ENCODE peak calls at places on chromosome 20, in ten cellular contexts. One of them, this sample, is unnamed. For H3K4me1, the result is how much of the 10 kb centered on the place peaks cover.

GRCh38 chr20:40689100-40689942 is at the start of gene MAFB:
- DNase-seq in ovary: peak
- DNase-seq in GM23338: peak
- DNase-seq in PC-3: peak
- DNase-seq in foreskin keratinocyte: peak
- DNase-seq in aorta: peak
- DNase-seq in body of pancreas: peak
- DNase-seq in psoas muscle: peak
- DNase-seq in GM23248: peak
- DNase-seq in pancreas: peak
- DNase-seq in this sample: peak

GRCh38 chr20:62707981-62708521 is 585 bp upstream of the NTSR1 start:
- DNase-seq in psoas muscle: peak
- DNase-seq in foreskin keratinocyte: no peak
- DNase-seq in pancreas: no peak
- DNase-seq in ovary: no peak
- DNase-seq in aorta: no peak
- DNase-seq in GM23248: no peak
- DNase-seq in body of pancreas: no peak
- DNase-seq in GM23338: peak
- DNase-seq in PC-3: peak
- DNase-seq in this sample: peak

GRCh38 chr20:17843246-17844132 is 125.1 kb downstream of the SNX5 start:
- DNase-seq in psoas muscle: peak
- DNase-seq in aorta: peak
- DNase-seq in PC-3: peak
- DNase-seq in body of pancreas: peak
- DNase-seq in GM23248: peak
- DNase-seq in pancreas: no peak
- DNase-seq in foreskin keratinocyte: no peak
- DNase-seq in GM23338: no peak
- DNase-seq in ovary: peak
- DNase-seq in this sample: no peak

GRCh38 chr20:51639206-51639832 is 96.8 kb upstream of the NFATC2 start:
- DNase-seq in body of pancreas: peak
- DNase-seq in GM23338: peak
- DNase-seq in PC-3: peak
- DNase-seq in ovary: peak
- DNase-seq in GM23248: peak
- DNase-seq in psoas muscle: peak
- DNase-seq in foreskin keratinocyte: no peak
- DNase-seq in aorta: peak
- DNase-seq in pancreas: peak
- DNase-seq in this sample: peak

GRCh38 chr20:1265226-1265915 is 723 bp upstream of the SNPH start:
- DNase-seq in aorta: no peak
- DNase-seq in GM23338: no peak
- DNase-seq in GM23248: peak
- DNase-seq in psoas muscle: no peak
- DNase-seq in pancreas: no peak
- DNase-seq in body of pancreas: no peak
- DNase-seq in foreskin keratinocyte: peak
- DNase-seq in ovary: no peak
- DNase-seq in PC-3: no peak
- DNase-seq in this sample: no peak

GRCh38 chr20:51428451-51429143 is 113.9 kb downstream of the NFATC2 start:
- DNase-seq in GM23248: peak
- DNase-seq in ovary: peak
- DNase-seq in aorta: peak
- DNase-seq in psoas muscle: peak
- DNase-seq in PC-3: no peak
- DNase-seq in pancreas: peak
- DNase-seq in body of pancreas: peak
- DNase-seq in foreskin keratinocyte: no peak
- DNase-seq in GM23338: peak
- DNase-seq in this sample: no peak

GRCh38 chr20:58839991-58840747 is 10.5 kb downstream of the GNAS-AS1 start:
- DNase-seq in PC-3: no peak
- DNase-seq in pancreas: no peak
- DNase-seq in aorta: no peak
- DNase-seq in body of pancreas: no peak
- DNase-seq in foreskin keratinocyte: no peak
- DNase-seq in ovary: no peak
- DNase-seq in GM23338: peak
- DNase-seq in psoas muscle: no peak
- DNase-seq in GM23248: no peak
- DNase-seq in this sample: no peak

GRCh38 chr20:44433751-44434538 is 41.7 kb upstream of the TTPAL start:
- DNase-seq in ovary: peak
- DNase-seq in aorta: peak
- DNase-seq in body of pancreas: peak
- DNase-seq in foreskin keratinocyte: no peak
- DNase-seq in GM23338: no peak
- DNase-seq in psoas muscle: no peak
- DNase-seq in pancreas: no peak
- DNase-seq in PC-3: no peak
- DNase-seq in GM23248: no peak
- DNase-seq in this sample: no peak

GRCh38 chr20:56573989-56574388 is 40.9 kb downstream of the FAM209B start:
- DNase-seq in body of pancreas: no peak
- DNase-seq in PC-3: no peak
- DNase-seq in pancreas: no peak
- DNase-seq in psoas muscle: no peak
- DNase-seq in foreskin keratinocyte: no peak
- DNase-seq in ovary: no peak
- DNase-seq in GM23248: no peak
- DNase-seq in GM23338: no peak
- DNase-seq in aorta: peak
- DNase-seq in this sample: no peak

GRCh38 chr20:13356087-13356486 is 135.0 kb downstream of the ISM1 start:
- DNase-seq in psoas muscle: no peak
- DNase-seq in aorta: no peak
- DNase-seq in ovary: no peak
- DNase-seq in GM23248: no peak
- DNase-seq in PC-3: no peak
- DNase-seq in GM23338: no peak
- DNase-seq in pancreas: no peak
- DNase-seq in body of pancreas: no peak
- DNase-seq in foreskin keratinocyte: no peak
- DNase-seq in this sample: no peak

GRCh38 chr20:55353206-55353605 is 652.1 kb downstream of the CBLN4 start:
- DNase-seq in PC-3: peak
- DNase-seq in ovary: no peak
- DNase-seq in psoas muscle: no peak
- DNase-seq in pancreas: no peak
- DNase-seq in GM23248: no peak
- DNase-seq in body of pancreas: no peak
- DNase-seq in foreskin keratinocyte: no peak
- DNase-seq in aorta: no peak
- DNase-seq in GM23338: no peak
- DNase-seq in this sample: no peak

GRCh38 chr20:42887281-42887680 is 302.4 kb downstream of the PTPRT start:
- DNase-seq in pancreas: no peak
- DNase-seq in aorta: no peak
- DNase-seq in body of pancreas: no peak
- DNase-seq in GM23248: no peak
- DNase-seq in foreskin keratinocyte: no peak
- DNase-seq in psoas muscle: no peak
- DNase-seq in PC-3: no peak
- DNase-seq in GM23338: no peak
- DNase-seq in ovary: no peak
- DNase-seq in this sample: no peak

DNA sequence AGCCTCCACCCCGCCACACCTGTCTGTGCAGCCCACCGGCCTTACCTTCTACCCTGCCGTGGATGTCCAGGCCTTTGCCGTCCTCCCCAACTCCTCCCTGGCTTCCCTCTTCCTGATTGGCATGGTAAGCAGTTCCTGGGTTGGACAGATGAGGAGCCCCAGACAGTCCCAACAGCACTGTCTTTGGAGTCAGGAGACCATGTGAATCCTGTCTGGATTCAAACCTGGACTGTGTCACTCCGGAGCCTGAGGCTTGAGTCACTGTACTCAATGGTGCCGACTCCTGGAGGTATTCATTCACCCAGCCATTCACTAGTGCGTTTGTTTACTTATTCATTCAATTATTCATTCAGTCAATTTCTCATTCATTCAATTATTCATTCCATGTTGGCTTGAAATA is 20.0 kb upstream of the LBP start:
- DNase-seq in pancreas: no peak
- DNase-seq in psoas muscle: no peak
- DNase-seq in body of pancreas: no peak
- DNase-seq in PC-3: peak
- DNase-seq in ovary: no peak
- DNase-seq in aorta: no peak
- DNase-seq in GM23248: no peak
- DNase-seq in foreskin keratinocyte: no peak
- DNase-seq in GM23338: no peak
- DNase-seq in this sample: no peak
- H3K4me1 ChIP-seq in pancreas: under half
- H3K4me1 ChIP-seq in psoas muscle: under half
- H3K4me1 ChIP-seq in body of pancreas: under half
- H3K4me1 ChIP-seq in PC-3: under half
- H3K4me1 ChIP-seq in ovary: under half
- H3K4me1 ChIP-seq in aorta: under half
- H3K4me1 ChIP-seq in GM23248: under half
- H3K4me1 ChIP-seq in foreskin keratinocyte: under half
- H3K4me1 ChIP-seq in GM23338: under half
- H3K4me1 ChIP-seq in this sample: under half

GRCh38 chr20:38893485-38894090 is 32.6 kb upstream of the FAM83D start:
- DNase-seq in PC-3: peak
- DNase-seq in GM23338: peak
- DNase-seq in aorta: peak
- DNase-seq in body of pancreas: peak
- DNase-seq in foreskin keratinocyte: no peak
- DNase-seq in pancreas: no peak
- DNase-seq in psoas muscle: peak
- DNase-seq in ovary: peak
- DNase-seq in GM23248: peak
- DNase-seq in this sample: peak
- H3K27ac ChIP-seq in PC-3: no peak
- H3K27ac ChIP-seq in GM23338: no peak
- H3K27ac ChIP-seq in aorta: no peak
- H3K27ac ChIP-seq in body of pancreas: no peak
- H3K27ac ChIP-seq in foreskin keratinocyte: no peak
- H3K27ac ChIP-seq in pancreas: no peak
- H3K27ac ChIP-seq in psoas muscle: no peak
- H3K27ac ChIP-seq in ovary: no peak
- H3K27ac ChIP-seq in GM23248: no peak
- H3K27ac ChIP-seq in this sample: no peak

DNA sequence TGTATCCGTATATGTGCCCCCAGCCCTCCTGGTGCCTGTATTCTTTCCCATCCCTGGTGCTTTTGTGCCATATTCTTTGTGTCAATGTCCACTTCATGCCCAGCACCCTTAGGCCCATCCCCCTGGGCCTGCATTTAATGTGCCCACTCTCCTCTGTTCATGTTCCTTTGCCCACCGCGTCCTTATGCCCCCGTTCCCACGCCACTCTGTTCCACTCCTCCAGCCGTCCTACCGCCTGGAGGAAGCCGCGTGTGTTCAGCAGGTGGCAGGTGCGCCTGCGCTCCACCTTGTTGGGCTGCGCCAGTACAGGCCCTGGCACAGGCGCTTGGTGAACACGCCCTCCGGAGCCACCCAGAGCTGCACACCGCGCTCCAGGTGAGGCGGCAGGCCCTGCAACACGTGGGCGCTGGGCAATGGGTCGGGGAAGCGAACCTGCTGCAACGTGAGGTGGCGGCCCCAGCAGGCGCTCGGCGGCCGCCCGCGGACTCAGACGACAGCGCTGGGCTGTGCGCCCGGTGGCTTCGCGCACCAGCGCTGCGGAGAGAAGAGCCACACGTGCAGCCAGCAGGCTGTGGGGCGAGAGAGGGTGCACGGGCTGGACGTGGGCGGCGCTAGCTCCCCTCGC is 4.0 kb upstream of the FOXS1 start:
- DNase-seq in GM23248: no peak
- DNase-seq in body of pancreas: peak
- DNase-seq in aorta: no peak
- DNase-seq in foreskin keratinocyte: no peak
- DNase-seq in ovary: no peak
- DNase-seq in psoas muscle: no peak
- DNase-seq in GM23338: peak
- DNase-seq in PC-3: peak
- DNase-seq in pancreas: peak
- DNase-seq in this sample: no peak
- H3K4me1 ChIP-seq in GM23248: under half
- H3K4me1 ChIP-seq in body of pancreas: under half
- H3K4me1 ChIP-seq in aorta: under half
- H3K4me1 ChIP-seq in foreskin keratinocyte: under half
- H3K4me1 ChIP-seq in ovary: under half
- H3K4me1 ChIP-seq in psoas muscle: under half
- H3K4me1 ChIP-seq in GM23338: under half
- H3K4me1 ChIP-seq in PC-3: under half
- H3K4me1 ChIP-seq in pancreas: under half
- H3K4me1 ChIP-seq in this sample: under half

GRCh38 chr20:48819813-48820648 is 7.8 kb downstream of the PREX1 start:
- DNase-seq in body of pancreas: no peak
- DNase-seq in PC-3: no peak
- DNase-seq in foreskin keratinocyte: no peak
- DNase-seq in pancreas: no peak
- DNase-seq in GM23248: no peak
- DNase-seq in GM23338: peak
- DNase-seq in psoas muscle: no peak
- DNase-seq in aorta: peak
- DNase-seq in ovary: no peak
- DNase-seq in this sample: no peak

GRCh38 chr20:48819089-48819488 is 8.7 kb downstream of the PREX1 start:
- DNase-seq in body of pancreas: no peak
- DNase-seq in GM23338: no peak
- DNase-seq in ovary: no peak
- DNase-seq in GM23248: no peak
- DNase-seq in pancreas: no peak
- DNase-seq in psoas muscle: no peak
- DNase-seq in foreskin keratinocyte: no peak
- DNase-seq in PC-3: no peak
- DNase-seq in aorta: peak
- DNase-seq in this sample: no peak

GRCh38 chr20:48821261-48821910 is 6.4 kb downstream of the PREX1 start:
- DNase-seq in pancreas: no peak
- DNase-seq in foreskin keratinocyte: no peak
- DNase-seq in GM23248: no peak
- DNase-seq in PC-3: peak
- DNase-seq in psoas muscle: no peak
- DNase-seq in ovary: no peak
- DNase-seq in aorta: peak
- DNase-seq in GM23338: no peak
- DNase-seq in body of pancreas: no peak
- DNase-seq in this sample: no peak

GRCh38 chr20:48822178-48822577 is 5.6 kb downstream of the PREX1 start:
- DNase-seq in pancreas: no peak
- DNase-seq in PC-3: no peak
- DNase-seq in GM23338: no peak
- DNase-seq in GM23248: no peak
- DNase-seq in aorta: peak
- DNase-seq in psoas muscle: no peak
- DNase-seq in ovary: no peak
- DNase-seq in foreskin keratinocyte: no peak
- DNase-seq in body of pancreas: no peak
- DNase-seq in this sample: no peak

DNA sequence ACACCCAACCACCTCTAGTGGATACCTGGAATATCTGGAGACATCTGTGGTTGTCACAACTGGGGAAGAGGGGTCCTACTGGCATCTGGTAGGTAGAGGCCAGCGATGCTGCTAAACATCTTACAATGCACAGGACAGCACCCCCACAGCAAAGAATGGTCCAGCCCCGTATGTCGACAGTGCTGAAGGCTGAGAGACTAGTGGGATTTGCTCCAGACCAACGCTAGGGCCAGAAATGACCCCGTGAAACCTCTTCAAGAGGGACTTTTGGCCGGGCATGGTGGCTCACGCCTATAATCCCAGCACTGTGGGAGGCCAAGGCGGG is 7.2 kb downstream of the PREX1 start:
- DNase-seq in aorta: no peak
- DNase-seq in pancreas: no peak
- DNase-seq in GM23248: no peak
- DNase-seq in body of pancreas: no peak
- DNase-seq in GM23338: no peak
- DNase-seq in PC-3: no peak
- DNase-seq in psoas muscle: no peak
- DNase-seq in foreskin keratinocyte: no peak
- DNase-seq in ovary: no peak
- DNase-seq in this sample: no peak
- H3K27ac ChIP-seq in aorta: no peak
- H3K27ac ChIP-seq in pancreas: no peak
- H3K27ac ChIP-seq in GM23248: no peak
- H3K27ac ChIP-seq in body of pancreas: no peak
- H3K27ac ChIP-seq in GM23338: no peak
- H3K27ac ChIP-seq in PC-3: no peak
- H3K27ac ChIP-seq in psoas muscle: peak
- H3K27ac ChIP-seq in foreskin keratinocyte: no peak
- H3K27ac ChIP-seq in ovary: no peak
- H3K27ac ChIP-seq in this sample: peak